ENCODE peak calls at places on chromosomes 7 and 10, in eight cellular contexts. S is AG09319, V is substantia nigra, Y is D721Med, M is HFF-Myc, Z is left colon, O is GM13977, A is AG04450. F is an unnamed sample.

GRCh38 chr7:26156454-26157365 is 4.7 kb downstream of the NFE2L3 start:
- DNase-seq in M (peak; percentile 49), A (peak; percentile 87), Z (no peak), V (no peak), S (peak; percentile 37), Y (no peak), O (peak; percentile 47), F (no peak)

GRCh38 chr7:21971780-21972396 is 26.2 kb upstream of the CDCA7L start:
- DNase-seq in A (no peak), V (no peak), M (no peak), O (no peak), Y (no peak), Z (no peak), S (no peak), F (no peak)

GRCh38 chr10:71307469-71308085 is 11.5 kb upstream of the SLC29A3 start:
- DNase-seq in M (no peak), Y (no peak), V (no peak), A (no peak), O (no peak), Z (no peak), S (no peak), F (no peak)

GRCh38 chr10:824497-824896 is 107.0 kb downstream of the LARP4B start:
- DNase-seq in O (no peak), M (no peak), V (no peak), Z (no peak), A (no peak), Y (no peak), S (no peak), F (no peak)

GRCh38 chr10:66837335-66837734 is 88.5 kb upstream of the LRRTM3 start:
- DNase-seq in Z (no peak), Y (no peak), V (no peak), O (no peak), M (no peak), A (no peak), S (no peak), F (no peak)

GRCh38 chr10:28328346-28328745 is 25.5 kb upstream of the MPP7 start:
- DNase-seq in V (no peak), Z (no peak), A (no peak), S (no peak), Y (no peak), M (no peak), O (no peak), F (no peak)

GRCh38 chr7:64310426-64310825 is 3.3 kb upstream of the ZNF736 start:
- DNase-seq in V (no peak), O (no peak), Y (no peak), S (no peak), Z (no peak), M (no peak), A (no peak), F (peak; percentile 72)

GRCh38 chr10:118818621-118819221 is 64.0 kb upstream of the CACUL1 start:
- DNase-seq in A (no peak), Z (no peak), S (no peak), O (no peak), Y (no peak), V (peak; percentile 9), M (no peak), F (no peak)

GRCh38 chr7:43694399-43694748 is 34.9 kb downstream of the COA1 start:
- DNase-seq in Z (no peak), O (no peak), Y (no peak), S (peak; percentile 67), M (peak; percentile 67), A (peak; percentile 68), V (no peak), F (no peak)

GRCh38 chr10:1199897-1200721 is 143.9 kb downstream of the WDR37 start:
- DNase-seq in A (no peak), O (no peak), M (no peak), S (no peak), Y (no peak), Z (no peak), V (no peak), F (no peak)

GRCh38 chr7:112056409-112056808 is 149.8 kb downstream of the DOCK4 start:
- DNase-seq in V (no peak), S (no peak), O (peak; percentile 17), M (no peak), Y (peak; percentile 24), Z (no peak), A (peak; percentile 42), F (no peak)

GRCh38 chr10:24428410-24428782 is 219.5 kb downstream of the KIAA1217 start:
- DNase-seq in M (no peak), Z (no peak), O (no peak), A (no peak), S (no peak), V (no peak), Y (no peak), F (no peak)

GRCh38 chr7:34036069-34036920 is 131.0 kb downstream of the BMPER start:
- DNase-seq in M (no peak), S (no peak), O (no peak), A (no peak), V (no peak), Y (no peak), Z (peak; percentile 89), F (no peak)

GRCh38 chr10:105339669-105340068 is 698.6 kb downstream of the SORCS3 start:
- DNase-seq in Z (no peak), O (no peak), Y (no peak), V (no peak), S (no peak), A (no peak), M (no peak), F (no peak)

GRCh38 chr7:128352138-128352537 is 8.4 kb upstream of the RBM28 start:
- DNase-seq in S (no peak), Z (peak; percentile 50), V (no peak), A (no peak), Y (no peak), M (no peak), O (peak; percentile 51), F (no peak)

GRCh38 chr10:11345224-11346054 is 266.0 kb downstream of the USP6NL start:
- DNase-seq in O (no peak), S (no peak), V (no peak), M (no peak), A (no peak), Z (peak; percentile 50), Y (no peak), F (no peak)

GRCh38 chr7:135342887-135343286 is 109.2 kb downstream of the STRA8 start:
- DNase-seq in M (no peak), S (no peak), A (no peak), Z (no peak), O (no peak), Y (no peak), V (peak; percentile 6), F (no peak)

GRCh38 chr7:43112941-43113621 is 634 bp downstream of the HECW1 start:
- DNase-seq in A (no peak), S (no peak), V (no peak), Z (no peak), M (no peak), O (peak; percentile 57), Y (peak; percentile 72), F (no peak)

GRCh38 chr10:16341637-16342036 is 95.2 kb upstream of the PTER start:
- DNase-seq in A (no peak), S (no peak), Y (no peak), V (no peak), O (no peak), Z (no peak), M (no peak), F (no peak)

GRCh38 chr7:47636111-47636692 is 54.3 kb upstream of the TNS3 start:
- DNase-seq in O (no peak), Y (no peak), S (no peak), Z (no peak), V (no peak), M (no peak), A (no peak), F (no peak)

GRCh38 chr10:9379183-9379582 is 1324.7 kb downstream of the GATA3 start:
- DNase-seq in Y (no peak), Z (no peak), S (no peak), A (no peak), O (no peak), M (no peak), V (no peak), F (no peak)

GRCh38 chr10:35642023-35642792 is at the start of gene FZD8:
- DNase-seq in O (peak; percentile 90), A (peak; percentile 77), Z (peak; percentile 94), S (peak; percentile 76), M (peak; percentile 17), Y (peak; percentile 76), V (peak; percentile 80), F (peak; percentile 91)

GRCh38 chr10:14244147-14244546 is 86.6 kb downstream of the FRMD4A start:
- DNase-seq in A (no peak), O (no peak), Y (no peak), V (no peak), M (no peak), Z (no peak), S (no peak), F (no peak)

GRCh38 chr10:79491171-79491835 is 21.0 kb upstream of the EIF5AL1 start:
- DNase-seq in M (no peak), Z (no peak), S (no peak), V (no peak), A (no peak), O (peak; percentile 30), Y (no peak), F (peak; percentile 83)

F was measured in vagina.